ENCODE peak calls at places on chromosomes 16 and 17, in five cellular contexts. V is mammary epithelial cell, R is upper lobe of left lung, L is left ventricle myocardium inferior, T is adrenal gland. U is an unnamed sample.

GRCh38 chr17:73494955-73495349 is 149.3 kb downstream of the SDK2 start:
- DNase-seq in T (no peak), L (no peak), R (no peak), V (no peak), U (no peak)

GRCh38 chr17:19386276-19386863 is 620 bp downstream of the MFAP4 start:
- DNase-seq in R (peak; percentile 79), V (peak; percentile 84), L (peak; percentile 68), T (peak; percentile 81), U (no peak)

GRCh38 chr17:75872434-75873351 is 5.7 kb downstream of the TRIM47 start:
- DNase-seq in L (peak; percentile 80), R (peak; percentile 74), T (peak; percentile 84), V (peak; percentile 86), U (peak; percentile 18)

GRCh38 chr17:81228420-81228819 is 5.7 kb upstream of the CEP131 start:
- DNase-seq in R (no peak), L (no peak), V (no peak), T (no peak), U (no peak)

GRCh38 chr16:88804552-88805339 is 1.2 kb downstream of the CDT1 start:
- DNase-seq in T (no peak), L (no peak), R (no peak), V (peak; percentile 46), U (no peak)

GRCh38 chr17:75135946-75136345 is 4.4 kb upstream of the NT5C start:
- DNase-seq in V (no peak), T (no peak), R (no peak), L (no peak), U (no peak)

GRCh38 chr16:9092963-9093477 is 1.6 kb downstream of the HAPSTR1 start:
- DNase-seq in V (no peak), L (no peak), T (peak; percentile 62), R (peak; percentile 37), U (no peak)

GRCh38 chr17:50768348-50768761 is 1.0 kb upstream of the ANKRD40CL start:
- DNase-seq in L (no peak), R (peak; percentile 88), V (no peak), T (peak; percentile 12), U (no peak)

GRCh38 chr17:82023447-82024241 is 539 bp downstream of the LRRC45 start:
- DNase-seq in T (no peak), L (no peak), V (peak; percentile 29), R (no peak), U (no peak)

GRCh38 chr16:66599726-66600125 is 4.8 kb upstream of the CMTM3 start:
- DNase-seq in R (no peak), T (no peak), L (no peak), V (no peak), U (no peak)

GRCh38 chr16:9138731-9139501 is 47.5 kb downstream of the HAPSTR1 start:
- DNase-seq in R (peak; percentile 75), T (peak; percentile 71), L (peak; percentile 64), V (no peak), U (peak; percentile 42)

GRCh38 chr16:22092143-22092933 is at the start of gene VWA3A:
- DNase-seq in T (no peak), V (no peak), R (no peak), L (no peak), U (no peak)

GRCh38 chr17:3602499-3602898 is 6.7 kb downstream of the TRPV1 start:
- DNase-seq in T (peak; percentile 42), L (no peak), V (no peak), R (no peak), U (no peak)

GRCh38 chr17:17570207-17570797 is 21.2 kb downstream of the PEMT start:
- DNase-seq in T (peak; percentile 67), R (peak; percentile 54), L (peak; percentile 54), V (no peak), U (no peak)

DNA sequence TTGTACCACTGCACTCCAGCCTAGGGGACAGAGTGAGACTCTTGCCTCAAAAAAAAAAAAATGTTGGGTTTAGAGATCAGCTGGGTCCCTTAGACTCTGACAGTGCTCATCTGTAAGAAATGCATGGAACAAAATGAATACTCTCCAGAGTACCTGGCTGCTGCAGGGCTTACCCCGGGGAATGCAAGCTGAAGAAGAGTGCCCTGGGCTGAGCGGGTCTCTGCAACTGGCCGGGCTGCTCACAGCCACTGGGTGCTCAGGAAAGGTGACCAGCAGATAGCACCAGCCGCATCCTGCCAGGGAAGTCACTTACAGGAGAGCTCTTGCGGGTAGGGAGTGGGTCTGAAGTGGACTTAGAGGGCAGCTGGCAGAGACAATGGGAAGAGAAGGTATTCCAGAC is 82.1 kb downstream of the GAS7 start:
- DNase-seq in R (no peak), L (no peak), V (no peak), T (no peak), U (no peak)
- H3K4me1 ChIP-seq in R (peaks cover 72% of the 10 kb centered on the region), L (peaks cover 96% of the 10 kb centered on the region), V (peaks cover 4% of the 10 kb centered on the region), T (peaks cover 46% of the 10 kb centered on the region), U (no peaks in the 10 kb centered on the region)

DNA sequence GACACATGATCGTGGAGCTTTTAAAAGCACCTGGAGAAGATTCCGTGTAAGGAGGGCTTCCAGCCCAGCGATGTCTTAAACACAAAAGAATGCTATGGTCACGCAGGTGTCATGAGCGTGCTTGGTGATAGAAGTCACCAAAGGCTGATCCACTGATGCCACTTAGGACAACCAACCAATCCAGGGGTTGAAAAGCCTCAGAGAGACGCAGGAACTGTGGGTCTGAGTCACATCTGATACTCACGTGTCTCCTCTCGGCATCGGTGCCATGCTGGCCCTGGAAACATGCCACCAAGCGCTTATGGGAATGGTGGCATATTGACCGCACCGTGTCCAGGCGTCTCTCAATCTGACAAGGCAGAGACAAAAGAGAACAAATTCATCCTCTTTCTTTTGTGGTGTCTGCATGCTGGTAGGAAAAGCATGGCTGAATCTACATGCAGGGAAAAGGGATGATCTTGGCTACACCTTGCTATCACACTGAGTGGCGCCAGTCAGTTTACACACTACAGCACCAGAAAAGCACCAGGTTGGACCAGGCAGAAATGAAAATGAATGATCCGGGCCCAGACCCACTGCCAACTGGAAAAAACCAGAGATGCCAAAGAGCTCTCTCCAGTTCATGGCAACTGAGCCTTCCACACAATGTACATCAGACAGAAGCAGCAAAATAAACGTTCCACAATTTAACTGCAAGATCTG is 38.0 kb downstream of the ARHGAP17 start:
- DNase-seq in L (no peak), V (no peak), R (no peak), T (no peak), U (no peak)
- H3K27ac ChIP-seq in L (peak overlapping the region; percentile 88), V (no peak overlapping the region), R (no peak overlapping the region), T (peak overlapping the region; percentile 23), U (no peak overlapping the region)

DNA sequence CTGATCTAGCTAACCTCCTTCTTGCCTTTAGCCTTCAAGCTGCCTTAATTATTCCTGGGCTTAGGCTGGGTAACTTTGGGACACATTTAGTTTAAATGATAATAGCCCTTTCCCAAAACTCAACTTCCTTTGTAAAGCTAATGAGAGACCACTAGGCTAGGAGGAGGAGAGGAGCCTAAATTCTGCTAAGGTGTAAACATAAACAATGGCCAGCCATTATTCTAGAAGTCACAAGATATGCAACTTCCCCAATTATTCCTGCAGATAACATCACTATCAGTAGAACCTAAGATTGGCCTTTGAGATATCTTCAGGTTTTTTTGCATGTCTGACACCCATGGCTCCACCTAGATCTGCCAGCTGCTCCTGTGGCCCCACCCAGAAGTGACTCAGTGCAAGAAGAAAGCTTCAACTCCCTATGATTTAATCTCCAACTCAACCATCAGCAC is 131.2 kb upstream of the FAM20A start:
- DNase-seq in L (no peak), V (peak; percentile 27), T (no peak), R (no peak), U (no peak)
- H3K27me3 ChIP-seq in L (no peaks in the 10 kb centered on the region), V (no peaks in the 10 kb centered on the region), T (no peaks in the 10 kb centered on the region), R (no peaks in the 10 kb centered on the region), U (no peaks in the 10 kb centered on the region)

GRCh38 chr16:85733155-85733838 is 17.6 kb downstream of the C16orf74 start:
- DNase-seq in L (no peak), V (no peak), T (no peak), R (peak; percentile 71), U (no peak)
- H3K4me1 ChIP-seq in L (no peaks in the 10 kb centered on the region), V (peaks cover 7% of the 10 kb centered on the region), T (no peaks in the 10 kb centered on the region), R (peaks cover 7% of the 10 kb centered on the region), U (peaks cover 19% of the 10 kb centered on the region)

GRCh38 chr16:89999831-90000574 is 19.3 kb downstream of the DBNDD1 start:
- DNase-seq in T (no peak), V (no peak), R (no peak), L (no peak), U (no peak)

GRCh38 chr16:89994389-89994720 is 24.9 kb downstream of the DBNDD1 start:
- DNase-seq in T (no peak), V (no peak), L (no peak), R (no peak), U (no peak)

GRCh38 chr16:89993377-89993776 is 25.9 kb downstream of the DBNDD1 start:
- DNase-seq in R (no peak), L (no peak), V (no peak), T (no peak), U (no peak)

GRCh38 chr16:89993971-89994370 is 25.3 kb downstream of the DBNDD1 start:
- DNase-seq in T (no peak), R (no peak), V (no peak), L (no peak), U (no peak)

DNA sequence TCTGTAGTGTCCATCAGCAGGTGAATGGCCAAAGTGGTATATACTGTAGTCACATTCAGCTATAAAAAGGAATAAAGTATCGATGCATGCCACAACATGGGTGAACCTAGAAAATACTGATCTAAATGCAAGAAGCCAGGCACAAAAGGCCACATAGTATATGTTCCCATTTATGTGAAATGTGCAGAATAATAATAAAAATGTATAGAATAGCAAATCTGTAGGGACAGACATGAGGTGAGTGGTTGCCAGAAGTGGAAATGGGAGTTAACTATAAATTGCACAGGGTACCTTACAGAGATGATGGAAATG is 23.1 kb downstream of the DBNDD1 start:
- DNase-seq in T (no peak), R (no peak), L (no peak), V (no peak), U (no peak)
- H3K27ac ChIP-seq in T (no peak overlapping the region), R (peak overlapping the region; percentile 79), L (peak overlapping the region; percentile 46), V (peak overlapping the region; percentile 34), U (no peak overlapping the region)

GRCh38 chr16:57911711-57912110 is 59.2 kb downstream of the CNGB1 start:
- DNase-seq in R (no peak), T (no peak), V (no peak), L (no peak), U (no peak)

GRCh38 chr16:57912529-57913260 is 58.2 kb downstream of the CNGB1 start:
- DNase-seq in R (no peak), T (no peak), V (no peak), L (no peak), U (no peak)

GRCh38 chr16:57906385-57907316 is 64.3 kb downstream of the CNGB1 start:
- DNase-seq in V (no peak), L (no peak), R (no peak), T (no peak), U (no peak)

GRCh38 chr16:57910726-57911125 is 60.2 kb downstream of the CNGB1 start:
- DNase-seq in T (no peak), R (no peak), L (no peak), V (no peak), U (no peak)

DNA sequence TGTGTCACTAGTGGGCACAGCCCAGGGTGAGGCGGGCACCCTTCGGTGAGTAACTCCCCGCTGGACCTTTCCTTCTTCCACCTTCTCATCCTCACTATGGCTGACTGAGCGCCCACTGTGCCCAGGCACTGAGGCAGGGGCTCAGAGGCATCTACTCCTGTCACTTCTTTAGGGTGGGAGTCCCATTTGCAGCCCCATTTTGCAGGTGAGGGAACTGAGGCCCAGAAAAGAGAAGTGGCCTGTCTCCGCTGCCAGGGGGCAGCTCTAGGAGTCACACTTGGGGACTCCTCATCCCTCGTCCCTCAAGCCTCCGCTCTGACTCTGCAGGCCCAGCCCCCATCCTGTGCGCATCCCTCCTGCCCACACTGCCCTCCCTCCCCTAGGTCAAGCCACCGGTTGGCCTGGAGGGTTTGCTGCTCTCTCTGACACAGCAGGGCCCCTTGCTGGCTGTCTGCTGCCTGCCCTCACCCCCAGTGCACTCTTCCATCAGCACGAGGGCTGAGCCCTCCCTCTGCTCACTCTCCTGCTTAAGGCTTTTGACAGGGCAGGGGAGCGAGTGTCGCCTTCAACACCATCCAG is 62.4 kb downstream of the CNGB1 start:
- DNase-seq in V (no peak), L (no peak), T (no peak), R (no peak), U (no peak)
- H3K27me3 ChIP-seq in V (no peaks in the 10 kb centered on the region), L (peaks cover 14% of the 10 kb centered on the region), T (no peaks in the 10 kb centered on the region), R (no peaks in the 10 kb centered on the region), U (no peaks in the 10 kb centered on the region)

U was measured in effector memory CD4-positive, alpha-beta T cell.